ENCODE peak calls at places on chromosomes 12 and 14, in four cellular contexts. One of them, this sample, is unnamed.

GRCh38 chr14:22994762-22995275 is 12.5 kb upstream of the AJUBA start:
- DNase-seq in activated T-cell treated with anti-CD3 and anti-CD28 coated beads for 24 hours: no peak
- DNase-seq in activated CD4-positive, CD25-positive, alpha-beta regulatory T cell: no peak
- DNase-seq in fibroblast of pulmonary artery: peak; percentile 66
- DNase-seq in this sample: peak; percentile 4

GRCh38 chr12:32533971-32534590 is 134.7 kb downstream of the FGD4 start:
- DNase-seq in activated T-cell treated with anti-CD3 and anti-CD28 coated beads for 24 hours: no peak
- DNase-seq in fibroblast of pulmonary artery: peak; percentile 88
- DNase-seq in activated CD4-positive, CD25-positive, alpha-beta regulatory T cell: no peak
- DNase-seq in this sample: no peak

GRCh38 chr12:12467222-12467621 is 95.4 kb downstream of the DUSP16 start:
- DNase-seq in fibroblast of pulmonary artery: no peak
- DNase-seq in activated CD4-positive, CD25-positive, alpha-beta regulatory T cell: no peak
- DNase-seq in activated T-cell treated with anti-CD3 and anti-CD28 coated beads for 24 hours: no peak
- DNase-seq in this sample: no peak

GRCh38 chr12:59444932-59445331 is 150.9 kb upstream of the SLC16A7 start:
- DNase-seq in fibroblast of pulmonary artery: peak; percentile 33
- DNase-seq in activated T-cell treated with anti-CD3 and anti-CD28 coated beads for 24 hours: no peak
- DNase-seq in activated CD4-positive, CD25-positive, alpha-beta regulatory T cell: no peak
- DNase-seq in this sample: no peak

GRCh38 chr14:99174081-99174851 is 97.7 kb downstream of the BCL11B start:
- DNase-seq in fibroblast of pulmonary artery: no peak
- DNase-seq in activated CD4-positive, CD25-positive, alpha-beta regulatory T cell: no peak
- DNase-seq in activated T-cell treated with anti-CD3 and anti-CD28 coated beads for 24 hours: no peak
- DNase-seq in this sample: no peak

GRCh38 chr14:72810201-72810600 is 83.7 kb downstream of the DPF3 start:
- DNase-seq in activated T-cell treated with anti-CD3 and anti-CD28 coated beads for 24 hours: peak; percentile 48
- DNase-seq in fibroblast of pulmonary artery: no peak
- DNase-seq in activated CD4-positive, CD25-positive, alpha-beta regulatory T cell: no peak
- DNase-seq in this sample: peak; percentile 10

GRCh38 chr14:61321385-61322010 is at the start of gene PRKCH:
- DNase-seq in fibroblast of pulmonary artery: peak; percentile 75
- DNase-seq in activated T-cell treated with anti-CD3 and anti-CD28 coated beads for 24 hours: peak; percentile 75
- DNase-seq in activated CD4-positive, CD25-positive, alpha-beta regulatory T cell: peak; percentile 69
- DNase-seq in this sample: peak; percentile 64

GRCh38 chr12:43407816-43408645 is 144.0 kb downstream of the ADAMTS20 start:
- DNase-seq in activated T-cell treated with anti-CD3 and anti-CD28 coated beads for 24 hours: no peak
- DNase-seq in fibroblast of pulmonary artery: no peak
- DNase-seq in activated CD4-positive, CD25-positive, alpha-beta regulatory T cell: no peak
- DNase-seq in this sample: no peak